ENCODE peak calls at places on chromosome 2, in six cellular contexts. R is GM12878; H is IMR-90; D is cardiac muscle cell; B is pancreas; C is CD8-positive, alpha-beta memory T cell. Z is an unnamed sample.

GRCh38 chr2:11864724-11865123 is 118.3 kb downstream of the LPIN1 start:
- DNase-seq in R (no peak), D (no peak), C (no peak), H (no peak), B (no peak), Z (no peak)

GRCh38 chr2:213151437-213152064 is at the start of gene IKZF2:
- DNase-seq in D (peak; percentile 93), B (peak; percentile 85), C (peak; percentile 72), R (peak; percentile 79), H (peak; percentile 94), Z (peak; percentile 81)

GRCh38 chr2:75491129-75491753 is 69.5 kb downstream of the EVA1A start:
- DNase-seq in H (no peak), B (no peak), R (no peak), C (no peak), D (no peak), Z (no peak)

GRCh38 chr2:213848631-213849030 is 562.2 kb upstream of the VWC2L start:
- DNase-seq in C (no peak), D (no peak), H (peak; percentile 82), B (no peak), R (no peak), Z (no peak)

GRCh38 chr2:20138696-20139095 is 86.2 kb downstream of the SDC1 start:
- DNase-seq in D (no peak), C (no peak), R (no peak), H (no peak), B (no peak), Z (no peak)

GRCh38 chr2:11899264-11899818 is 152.9 kb downstream of the LPIN1 start:
- DNase-seq in B (no peak), D (no peak), R (no peak), H (peak; percentile 63), C (no peak), Z (no peak)

GRCh38 chr2:229205704-229206103 is 65.4 kb downstream of the PID1 start:
- DNase-seq in R (no peak), D (no peak), H (no peak), B (no peak), C (no peak), Z (no peak)

GRCh38 chr2:26532301-26533250 is 54.7 kb upstream of the OTOF start:
- DNase-seq in R (no peak), B (no peak), D (no peak), C (no peak), H (no peak), Z (no peak)

GRCh38 chr2:169397697-169398096 is 35.4 kb upstream of the LRP2 start:
- DNase-seq in D (no peak), B (no peak), H (no peak), R (no peak), C (no peak), Z (no peak)

GRCh38 chr2:39411186-39411944 is 25.7 kb downstream of the MAP4K3 start:
- DNase-seq in R (no peak), C (no peak), B (no peak), D (no peak), H (peak; percentile 96), Z (no peak)

GRCh38 chr2:62450716-62451191 is 55.2 kb downstream of the TMEM17 start:
- DNase-seq in H (no peak), D (no peak), B (peak; percentile 71), C (no peak), R (no peak), Z (no peak)

GRCh38 chr2:220227272-220227920 is 600.0 kb downstream of the SLC4A3 start:
- DNase-seq in D (no peak), R (no peak), H (peak; percentile 81), C (no peak), B (no peak), Z (no peak)

DNA sequence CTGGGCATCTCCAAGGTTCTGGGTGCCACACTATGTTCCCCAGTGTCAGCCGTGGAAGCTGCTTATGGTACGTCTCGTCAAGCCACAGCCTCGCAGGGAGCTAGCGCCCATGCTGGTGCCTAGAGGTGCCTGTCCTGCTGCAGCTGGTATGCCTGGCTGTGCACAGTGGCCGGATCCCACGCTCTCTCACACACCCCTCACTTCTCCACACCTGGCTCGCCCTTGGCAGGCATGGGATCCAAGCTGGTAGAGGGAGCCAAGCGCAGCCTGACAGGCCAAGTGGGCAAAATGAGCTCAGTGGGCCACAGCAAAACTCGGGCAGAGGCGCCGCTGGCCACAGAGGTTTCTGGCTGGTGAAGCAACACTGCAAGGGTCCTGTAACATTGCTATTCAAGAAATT is 156.1 kb upstream of the RBMS1 start:
- DNase-seq in H (no peak), C (no peak), R (no peak), B (no peak), D (no peak), Z (no peak)
- H3K4me1 ChIP-seq in H (no peaks in the 10 kb centered on the region), C (peaks cover 22% of the 10 kb centered on the region), R (no peaks in the 10 kb centered on the region), B (no peaks in the 10 kb centered on the region), D (peaks cover 36% of the 10 kb centered on the region), Z (peaks cover 4% of the 10 kb centered on the region)

DNA sequence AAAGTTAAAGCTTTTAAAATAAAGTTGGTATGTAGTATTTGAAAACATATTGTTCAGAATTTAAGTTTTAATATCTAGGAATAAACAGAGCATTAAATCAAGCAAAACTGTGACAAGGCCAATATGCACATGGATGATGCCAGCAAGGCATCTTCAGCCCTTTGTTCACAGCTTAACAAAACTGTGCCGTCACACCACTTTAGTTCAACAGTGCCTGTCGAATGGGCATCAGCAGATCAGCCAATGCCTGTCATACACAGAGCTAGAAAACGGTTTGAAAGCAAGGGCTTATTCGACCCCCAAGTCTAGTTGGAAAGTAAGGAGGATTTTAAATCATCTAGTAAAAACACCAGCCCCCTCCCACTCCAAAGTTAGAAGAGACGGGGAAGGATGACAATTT is 16.7 kb downstream of the ZEB2 start:
- DNase-seq in C (no peak), D (no peak), B (no peak), H (no peak), R (no peak), Z (no peak)
- H3K27ac ChIP-seq in C (no peak overlapping the region), D (peak overlapping the region; percentile 82), B (no peak overlapping the region), H (no peak overlapping the region), R (no peak overlapping the region), Z (no peak overlapping the region)

GRCh38 chr2:105575626-105576025 is 169.1 kb upstream of the NCK2 start:
- DNase-seq in B (no peak), D (no peak), H (no peak), C (no peak), R (no peak), Z (no peak)
- H3K4me3 ChIP-seq in B (no peak overlapping the region), D (no peak overlapping the region), H (peak overlapping the region; percentile 16), C (no peak overlapping the region), R (no peak overlapping the region), Z (no peak overlapping the region)

DNA sequence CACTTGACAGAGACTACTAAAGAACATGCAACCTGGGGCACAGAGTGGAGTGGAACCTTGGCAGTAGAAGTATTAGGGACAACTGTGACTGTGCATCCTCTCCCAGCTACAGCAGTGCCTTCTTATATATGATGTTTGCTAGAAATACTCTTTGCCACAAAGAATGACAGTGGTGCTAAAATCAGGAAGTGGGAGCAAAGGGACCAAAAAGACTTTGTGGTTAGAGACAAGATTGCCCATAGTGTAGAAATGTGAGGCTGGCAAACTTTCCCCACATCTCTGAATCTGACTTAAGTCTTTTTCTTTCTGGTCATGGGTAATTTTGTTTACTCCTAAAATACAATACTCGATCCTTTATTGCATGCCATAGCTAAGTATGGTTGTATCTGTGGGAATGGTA is 9.4 kb upstream of the SLC38A11 start:
- DNase-seq in B (no peak), C (no peak), D (no peak), R (no peak), H (no peak), Z (no peak)
- H3K4me1 ChIP-seq in B (no peaks in the 10 kb centered on the region), C (no peaks in the 10 kb centered on the region), D (no peaks in the 10 kb centered on the region), R (no peaks in the 10 kb centered on the region), H (peaks cover 8% of the 10 kb centered on the region), Z (no peaks in the 10 kb centered on the region)

GRCh38 chr2:54570321-54570881 is 114.3 kb downstream of the SPTBN1 start:
- DNase-seq in C (no peak), H (no peak), R (no peak), B (no peak), D (no peak), Z (no peak)
- H3K27ac ChIP-seq in C (peak overlapping the region; percentile 84), H (no peak overlapping the region), R (peak overlapping the region; percentile 100), B (peak overlapping the region; percentile 5), D (peak overlapping the region; percentile 82), Z (no peak overlapping the region)

DNA sequence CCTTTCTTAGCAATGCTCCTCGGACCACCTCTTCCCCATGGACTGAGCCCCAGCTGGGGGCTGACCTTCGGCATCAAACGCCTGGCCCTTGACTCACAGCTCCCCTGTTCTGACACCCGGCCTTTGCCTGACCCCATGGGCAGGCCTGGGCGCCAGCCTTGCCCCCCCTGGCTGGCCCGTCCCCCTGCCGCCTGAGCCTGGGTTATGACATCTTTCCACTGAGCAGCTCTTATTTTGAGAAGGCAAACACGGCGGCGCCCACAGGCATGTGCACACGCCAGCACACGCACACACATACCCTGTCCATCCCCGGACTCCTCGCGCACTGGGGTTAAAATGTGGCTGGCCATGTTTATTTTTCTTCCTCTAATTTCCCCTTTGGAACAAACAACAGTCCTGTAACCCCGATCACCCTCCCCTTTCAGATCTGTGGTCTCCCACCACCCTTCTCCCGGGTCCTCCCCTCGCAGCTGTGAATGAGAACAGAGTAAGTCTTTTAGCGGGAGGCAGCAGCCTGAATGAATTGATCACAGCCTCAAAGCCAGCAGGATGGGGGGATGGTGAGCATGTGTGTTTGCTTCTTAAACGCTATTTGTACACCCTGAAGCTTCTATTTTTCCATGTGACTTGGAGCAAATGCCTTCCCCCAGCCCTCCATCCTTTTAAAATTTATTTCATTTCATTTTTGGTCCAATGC is 11.8 kb upstream of the ATOH8 start:
- DNase-seq in D (no peak), H (peak; percentile 96), R (no peak), C (no peak), B (peak; percentile 58), Z (peak; percentile 83)
- H3K4me3 ChIP-seq in D (no peak overlapping the region), H (no peak overlapping the region), R (no peak overlapping the region), C (no peak overlapping the region), B (no peak overlapping the region), Z (no peak overlapping the region)

GRCh38 chr2:216698291-216698690 is 2.9 kb upstream of the IGFBP5 start:
- DNase-seq in R (no peak), D (no peak), H (no peak), C (no peak), B (no peak), Z (no peak)
- H3K4me1 ChIP-seq in R (no peaks in the 10 kb centered on the region), D (peaks cover 49% of the 10 kb centered on the region), H (peaks cover 28% of the 10 kb centered on the region), C (peaks cover 9% of the 10 kb centered on the region), B (peaks cover 13% of the 10 kb centered on the region), Z (peaks cover 6% of the 10 kb centered on the region)

Z was measured in prostate gland.